ENCODE peak calls at places on chromosomes 4 and X, in nine cellular contexts. Z, D, O, N, A, J, K, W and G are unnamed samples.

GRCh38 chr4:168784786-168785461 is 225.1 kb downstream of the CBR4 start:
- DNase-seq in A (peak), Z (peak), N (no peak), K (no peak), O (no peak), D (no peak), J (peak), W (no peak), G (no peak)

GRCh38 chrX:109714340-109714958 is 18.6 kb downstream of the ACSL4 start:
- DNase-seq in O (peak), W (peak), D (no peak), N (no peak), A (no peak), J (peak), K (no peak), Z (no peak), G (peak)

GRCh38 chr4:30396772-30397475 is 323.2 kb upstream of the PCDH7 start:
- DNase-seq in J (no peak), A (no peak), D (no peak), N (no peak), O (peak), K (no peak), Z (no peak), W (no peak), G (no peak)

GRCh38 chrX:136961594-136962135 is 72.1 kb downstream of the GPR101 start:
- DNase-seq in K (no peak), A (no peak), J (no peak), D (no peak), W (no peak), N (no peak), O (peak), Z (no peak), G (no peak)

GRCh38 chrX:69371159-69371558 is 133.0 kb upstream of the NALF2 start:
- DNase-seq in Z (no peak), N (no peak), O (no peak), J (no peak), A (no peak), D (no peak), W (no peak), K (no peak), G (no peak)

GRCh38 chr4:138650917-138651564 is 364.5 kb upstream of the NOCT start:
- DNase-seq in J (peak), Z (no peak), A (no peak), N (no peak), O (peak), K (no peak), W (peak), D (no peak), G (peak)

GRCh38 chrX:39152106-39152649 is 350.9 kb downstream of the MID1IP1 start:
- DNase-seq in J (no peak), K (peak), A (no peak), O (peak), Z (peak), D (peak), W (peak), N (peak), G (no peak)

GRCh38 chrX:6545712-6546111 is 10.8 kb upstream of the VCX3A start:
- DNase-seq in N (no peak), D (no peak), K (no peak), J (no peak), W (no peak), Z (no peak), A (no peak), O (no peak), G (no peak)

GRCh38 chr4:124640037-124640730 is 72.3 kb downstream of the ANKRD50 start:
- DNase-seq in N (no peak), A (peak), W (peak), O (peak), J (peak), K (no peak), D (no peak), Z (no peak), G (peak)

GRCh38 chrX:133888941-133889340 is 96.5 kb downstream of the GPC3 start:
- DNase-seq in D (no peak), W (no peak), O (no peak), N (no peak), K (no peak), Z (no peak), A (no peak), J (no peak), G (no peak)

GRCh38 chrX:118872102-118872566 is 48.5 kb downstream of the ZCCHC12 start:
- DNase-seq in W (peak), O (no peak), A (peak), D (peak), K (no peak), N (no peak), Z (no peak), J (peak), G (no peak)

GRCh38 chr4:74366367-74366891 is 1.5 kb downstream of the EREG start:
- DNase-seq in Z (no peak), O (peak), W (no peak), A (no peak), K (no peak), J (no peak), N (no peak), D (no peak), G (no peak)

GRCh38 chr4:5845035-5845905 is 47.6 kb downstream of the CRMP1 start:
- DNase-seq in O (no peak), J (no peak), K (no peak), Z (no peak), N (no peak), W (no peak), D (no peak), A (no peak), G (no peak)

GRCh38 chr4:10205223-10205622 is 88.6 kb upstream of the WDR1 start:
- DNase-seq in A (no peak), K (no peak), W (peak), J (peak), Z (peak), O (no peak), D (no peak), N (no peak), G (no peak)